ENCODE peak calls at places on chromosomes 4 and X, in nine cellular contexts. R, I, F, Y, D, E, L, P and U are unnamed samples.

GRCh38 chr4:9904976-9905587 is 116.2 kb downstream of the SLC2A9 start:
- DNase-seq in D (no peak), Y (no peak), F (no peak), L (no peak), E (no peak), P (no peak), R (peak), I (no peak), U (no peak)

GRCh38 chr4:11165052-11165451 is 263.6 kb downstream of the HS3ST1 start:
- DNase-seq in I (no peak), F (no peak), D (no peak), L (no peak), P (no peak), E (no peak), R (no peak), Y (no peak), U (no peak)

GRCh38 chr4:40057540-40058091 is 966 bp downstream of the N4BP2 start:
- DNase-seq in Y (peak), F (peak), R (peak), I (no peak), P (peak), D (peak), E (peak), L (peak), U (peak)

GRCh38 chrX:39766882-39767281 is 330.9 kb downstream of the BCOR start:
- DNase-seq in D (no peak), I (no peak), Y (no peak), E (no peak), L (no peak), R (peak), F (no peak), P (no peak), U (no peak)

GRCh38 chr4:2366252-2367192 is 51.9 kb downstream of the ZFYVE28 start:
- DNase-seq in I (no peak), R (no peak), L (no peak), D (no peak), F (no peak), P (no peak), Y (no peak), E (no peak), U (no peak)

GRCh38 chrX:330726-331144 is 12.1 kb upstream of the GTPBP6 start:
- DNase-seq in F (no peak), L (no peak), P (no peak), Y (no peak), R (no peak), D (no peak), E (no peak), I (no peak), U (no peak)

GRCh38 chr4:40607224-40607623 is 22.4 kb downstream of the RBM47 start:
- DNase-seq in L (no peak), Y (no peak), R (no peak), D (no peak), F (no peak), E (no peak), I (no peak), P (no peak), U (no peak)

GRCh38 chr4:39812500-39812899 is 114.6 kb downstream of the UBE2K start:
- DNase-seq in Y (no peak), P (peak), R (no peak), I (no peak), L (peak), F (no peak), E (no peak), D (no peak), U (no peak)

GRCh38 chr4:147340111-147340510 is 140.8 kb upstream of the EDNRA start:
- DNase-seq in L (no peak), F (peak), R (peak), P (no peak), I (no peak), D (no peak), Y (no peak), E (no peak), U (no peak)

GRCh38 chrX:39809326-39809725 is 288.4 kb downstream of the BCOR start:
- DNase-seq in F (no peak), Y (no peak), R (peak), L (no peak), I (no peak), D (no peak), E (no peak), P (no peak), U (peak)

GRCh38 chr4:5678977-5679376 is 29.4 kb downstream of the EVC2 start:
- DNase-seq in Y (no peak), D (no peak), P (no peak), E (no peak), F (no peak), L (no peak), I (no peak), R (peak), U (no peak)

GRCh38 chr4:22778547-22779163 is 85.9 kb downstream of the GBA3 start:
- DNase-seq in Y (no peak), F (no peak), P (no peak), R (no peak), D (no peak), E (no peak), I (no peak), L (no peak), U (no peak)

GRCh38 chr4:105422207-105422920 is 51.5 kb downstream of the PPA2 start:
- DNase-seq in I (no peak), F (no peak), E (no peak), D (no peak), L (no peak), Y (no peak), P (no peak), R (no peak), U (no peak)

GRCh38 chr4:152820073-152820472 is 40.3 kb downstream of the ARFIP1 start:
- DNase-seq in Y (no peak), F (no peak), E (no peak), P (no peak), R (no peak), I (no peak), L (no peak), D (no peak), U (no peak)

GRCh38 chr4:157045507-157046127 is 30.3 kb upstream of the GLRB start:
- DNase-seq in D (no peak), F (peak), E (no peak), Y (no peak), R (peak), L (peak), P (peak), I (no peak), U (peak)

GRCh38 chr4:20462426-20463175 is 210.9 kb downstream of the SLIT2 start:
- DNase-seq in I (no peak), R (peak), L (no peak), D (no peak), P (no peak), F (no peak), E (no peak), Y (no peak), U (peak)

GRCh38 chrX:16022580-16023170 is 100.7 kb upstream of the GRPR start:
- DNase-seq in L (no peak), P (peak), D (no peak), E (no peak), F (no peak), I (no peak), Y (no peak), R (peak), U (peak)

GRCh38 chr4:91256751-91257150 is 1047.0 kb upstream of the GRID2 start:
- DNase-seq in P (no peak), Y (no peak), F (no peak), R (no peak), L (no peak), I (no peak), E (no peak), D (no peak), U (no peak)